ENCODE peak calls at places on chromosome 3, in seven cellular contexts. M is transverse colon, Z is body of pancreas, I is ovary, T is K562, C is endothelial cell of umbilical vein, L is heart right ventricle. U is an unnamed sample.

GRCh38 chr3:45783667-45784066 is 12.7 kb downstream of the SLC6A20 start:
- DNase-seq in M (no peak), Z (no peak), I (no peak), T (no peak), C (no peak), L (no peak), U (no peak)

GRCh38 chr3:60743631-60744164 is 507.6 kb downstream of the FHIT start:
- DNase-seq in M (no peak), Z (no peak), I (no peak), T (no peak), C (no peak), L (no peak), U (peak; percentile 76)

GRCh38 chr3:149581681-149582349 is 76.0 kb downstream of the WWTR1 start:
- DNase-seq in M (no peak), Z (peak; percentile 25), I (peak; percentile 29), T (peak; percentile 14), C (peak; percentile 84), L (no peak), U (peak; percentile 98)

GRCh38 chr3:9193633-9194032 is 55.8 kb downstream of the SRGAP3 start:
- DNase-seq in M (no peak), Z (no peak), I (no peak), T (no peak), C (no peak), L (no peak), U (no peak)

GRCh38 chr3:142263126-142263525 is 37.7 kb upstream of the GK5 start:
- DNase-seq in M (no peak), Z (no peak), I (no peak), T (no peak), C (no peak), L (no peak), U (no peak)

GRCh38 chr3:150252462-150252861 is 155.6 kb upstream of the TSC22D2 start:
- DNase-seq in M (no peak), Z (no peak), I (no peak), T (no peak), C (peak; percentile 93), L (no peak), U (no peak)

GRCh38 chr3:151404316-151404715 is 19.8 kb upstream of the P2RY12 start:
- DNase-seq in M (no peak), Z (no peak), I (no peak), T (no peak), C (no peak), L (no peak), U (no peak)

GRCh38 chr3:115092220-115092791 is 54.8 kb downstream of the ZBTB20 start:
- DNase-seq in M (peak; percentile 51), Z (peak; percentile 81), I (peak; percentile 53), T (peak; percentile 47), C (peak; percentile 70), L (peak; percentile 41), U (peak; percentile 82)

GRCh38 chr3:143820466-143821221 is 27.6 kb downstream of the SLC9A9 start:
- DNase-seq in M (no peak), Z (no peak), I (no peak), T (no peak), C (no peak), L (no peak), U (peak; percentile 11)

GRCh38 chr3:50567386-50568182 is at the start of gene C3orf18:
- DNase-seq in M (peak; percentile 95), Z (peak; percentile 92), I (peak; percentile 93), T (peak; percentile 91), C (peak; percentile 84), L (peak; percentile 95), U (peak; percentile 81)

GRCh38 chr3:8660781-8661180 is 16.2 kb upstream of the SSUH2 start:
- DNase-seq in M (no peak), Z (no peak), I (no peak), T (no peak), C (peak; percentile 53), L (no peak), U (no peak)

GRCh38 chr3:172244011-172244410 is 204.2 kb downstream of the GHSR start:
- DNase-seq in M (no peak), Z (no peak), I (no peak), T (no peak), C (peak; percentile 65), L (no peak), U (no peak)

GRCh38 chr3:32842531-32842931 is 24.7 kb downstream of the TRIM71 start:
- DNase-seq in M (peak; percentile 13), Z (no peak), I (no peak), T (no peak), C (no peak), L (no peak), U (no peak)

GRCh38 chr3:20739814-20740213 is 553.8 kb upstream of the SGO1 start:
- DNase-seq in M (no peak), Z (no peak), I (no peak), T (peak; percentile 5), C (peak; percentile 1), L (no peak), U (no peak)

GRCh38 chr3:143526016-143526540 is 322.2 kb downstream of the SLC9A9 start:
- DNase-seq in M (no peak), Z (no peak), I (no peak), T (no peak), C (no peak), L (no peak), U (no peak)

DNA sequence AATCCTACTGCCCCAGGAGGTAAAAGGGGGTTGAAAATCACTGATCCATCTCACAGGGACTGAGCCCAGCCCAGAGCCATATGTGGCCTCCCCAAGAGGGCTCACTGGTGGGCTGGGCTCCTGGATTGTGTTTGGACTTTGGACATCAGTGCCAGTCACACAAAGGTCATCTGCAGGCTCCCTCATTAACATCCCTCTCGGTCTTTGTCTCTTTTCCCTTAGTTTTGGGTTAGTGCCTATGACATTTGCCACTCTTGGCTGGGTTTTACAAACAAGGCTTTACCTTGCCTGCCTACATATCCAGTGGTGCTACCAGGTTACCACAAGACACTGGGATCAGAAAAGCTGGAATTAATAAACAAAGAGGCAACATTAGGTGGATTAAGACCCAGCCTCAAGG is 27.9 kb downstream of the IFT122 start:
- DNase-seq in M (no peak), Z (no peak), I (no peak), T (no peak), C (no peak), L (no peak), U (no peak)
- H3K27ac ChIP-seq in M (no peak overlapping the region), Z (no peak overlapping the region), I (no peak overlapping the region), T (no peak overlapping the region), C (no peak overlapping the region), L (no peak overlapping the region), U (no peak overlapping the region)

GRCh38 chr3:66473181-66473580 is 27.6 kb downstream of the LRIG1 start:
- DNase-seq in M (no peak), Z (no peak), I (no peak), T (no peak), C (peak; percentile 59), L (no peak), U (no peak)

GRCh38 chr3:66470285-66470684 is 30.5 kb downstream of the LRIG1 start:
- DNase-seq in M (no peak), Z (no peak), I (no peak), T (no peak), C (no peak), L (no peak), U (no peak)

GRCh38 chr3:66470956-66471686 is 29.7 kb downstream of the LRIG1 start:
- DNase-seq in M (no peak), Z (no peak), I (no peak), T (no peak), C (no peak), L (no peak), U (no peak)

GRCh38 chr3:66473637-66474036 is 27.2 kb downstream of the LRIG1 start:
- DNase-seq in M (no peak), Z (no peak), I (no peak), T (no peak), C (peak; percentile 95), L (no peak), U (no peak)

DNA sequence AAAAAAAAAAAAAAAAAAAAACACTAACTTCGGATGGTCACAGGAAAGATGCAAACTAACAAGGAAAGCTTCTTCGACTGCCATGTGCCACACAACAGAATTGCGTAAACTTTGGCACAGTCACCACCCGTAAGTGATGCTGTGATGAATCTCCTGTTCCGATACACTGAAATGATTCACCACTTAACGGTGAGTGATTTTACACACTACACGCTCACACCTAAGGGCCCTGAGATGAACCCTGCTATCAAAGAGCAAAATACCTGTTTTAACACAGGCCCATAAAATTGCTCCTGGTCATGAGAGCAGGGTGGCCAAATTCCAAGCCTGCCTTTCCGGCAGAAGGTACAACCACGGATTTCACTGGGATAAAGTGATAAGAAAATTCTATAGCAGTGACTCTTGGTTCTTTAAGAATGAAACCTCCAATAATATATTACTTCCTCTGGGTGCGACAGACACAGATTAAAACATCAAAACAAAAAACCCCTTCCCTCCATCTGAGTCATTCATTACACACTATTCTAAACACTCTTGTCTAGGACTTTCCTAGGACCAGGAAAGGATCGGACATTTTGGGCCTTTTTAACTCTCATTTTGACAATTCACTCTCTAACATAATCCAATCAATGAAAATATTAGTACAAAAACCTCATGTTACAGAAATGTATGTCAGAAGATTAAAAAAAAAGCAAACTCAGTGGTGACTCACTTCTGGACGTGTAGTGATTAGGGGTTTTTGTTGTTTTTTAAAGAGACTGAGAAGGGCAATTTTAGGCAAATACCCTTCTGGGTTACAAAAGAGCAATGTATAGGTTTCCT is 28.3 kb downstream of the LRIG1 start:
- DNase-seq in M (peak; percentile 54), Z (no peak), I (no peak), T (no peak), C (peak; percentile 94), L (no peak), U (no peak)
- H3K4me1 ChIP-seq in M (peaks cover 66% of the 10 kb centered on the region), Z (peaks cover 97% of the 10 kb centered on the region), I (peaks cover 25% of the 10 kb centered on the region), T (no peaks in the 10 kb centered on the region), C (peaks cover 54% of the 10 kb centered on the region), L (peaks cover 32% of the 10 kb centered on the region), U (peaks cover 10% of the 10 kb centered on the region)

GRCh38 chr3:123346726-123347125 is 102.2 kb downstream of the ADCY5 start:
- DNase-seq in M (no peak), Z (no peak), I (peak; percentile 36), T (no peak), C (no peak), L (peak; percentile 58), U (no peak)

GRCh38 chr3:123344175-123344908 is 104.5 kb downstream of the ADCY5 start:
- DNase-seq in M (no peak), Z (no peak), I (no peak), T (peak; percentile 20), C (peak; percentile 6), L (no peak), U (no peak)

GRCh38 chr3:123343296-123344174 is 105.4 kb downstream of the ADCY5 start:
- DNase-seq in M (no peak), Z (no peak), I (no peak), T (no peak), C (no peak), L (no peak), U (no peak)

GRCh38 chr3:123346041-123346440 is 102.8 kb downstream of the ADCY5 start:
- DNase-seq in M (no peak), Z (no peak), I (no peak), T (peak; percentile 8), C (no peak), L (no peak), U (no peak)

GRCh38 chr3:123344941-123345594 is 103.8 kb downstream of the ADCY5 start:
- DNase-seq in M (no peak), Z (no peak), I (no peak), T (peak; percentile 8), C (no peak), L (no peak), U (no peak)
- H3K27ac ChIP-seq in M (peak overlapping the region; percentile 53), Z (no peak overlapping the region), I (no peak overlapping the region), T (no peak overlapping the region), C (no peak overlapping the region), L (peak overlapping the region; percentile 65), U (no peak overlapping the region)

DNA sequence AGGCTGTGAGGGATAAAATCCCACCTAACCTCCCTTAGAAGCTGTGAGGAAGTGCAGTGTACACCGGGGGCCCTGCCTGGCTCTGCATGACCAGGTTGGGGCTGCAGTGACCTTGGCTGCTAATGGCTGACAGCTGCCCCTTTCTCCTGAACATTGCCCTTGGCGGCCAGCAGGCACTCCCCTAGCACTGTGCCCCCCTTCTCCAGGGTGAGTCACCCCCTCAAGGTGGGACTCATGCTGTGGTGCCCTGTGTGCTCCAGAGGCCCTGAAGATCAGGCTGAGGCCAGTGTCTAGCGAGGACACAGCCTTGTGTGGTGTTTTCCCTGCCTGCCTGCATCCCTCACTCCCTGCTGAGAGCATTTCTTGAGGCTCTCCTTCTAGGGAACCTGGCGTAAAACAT is 21.0 kb upstream of the FGD5 start:
- DNase-seq in M (no peak), Z (no peak), I (no peak), T (no peak), C (no peak), L (no peak), U (no peak)
- H3K4me1 ChIP-seq in M (peaks cover 18% of the 10 kb centered on the region), Z (peaks cover 4% of the 10 kb centered on the region), I (peaks cover 8% of the 10 kb centered on the region), T (no peaks in the 10 kb centered on the region), C (peaks cover 2% of the 10 kb centered on the region), L (peaks cover 9% of the 10 kb centered on the region), U (no peaks in the 10 kb centered on the region)

U was measured in SJCRH30.